ENCODE peak calls at places on chromosome 9, in ten cellular contexts. Y is epithelial cell of esophagus; F is ACHN; S is RWPE1; W is T47D; Z is hypothalamus; K is stimulated activated CD8-positive, alpha-beta memory T cell treated with anti-CD3 and anti-CD28 coated beads, Interleukin-4, amount 100 ng/mL, for 48 hours; T is left lung; H is NCI-H1436 treated with DMSO at 0.1 percent for 48 hours; X is stomach. U is an unnamed sample.

GRCh38 chr9:92607773-92608172 is 62.2 kb downstream of the IPPK start:
- DNase-seq in Y (peak; percentile 28), F (no peak), S (no peak), W (no peak), Z (no peak), K (no peak), T (no peak), H (peak; percentile 17), X (no peak), U (peak; percentile 59)

GRCh38 chr9:93826209-93826608 is 128.9 kb downstream of the BARX1 start:
- DNase-seq in Y (no peak), F (no peak), S (no peak), W (no peak), Z (no peak), K (peak; percentile 76), T (no peak), H (no peak), X (no peak), U (no peak)

GRCh38 chr9:21060919-21061561 is 16.7 kb downstream of the IFNB1 start:
- DNase-seq in Y (no peak), F (no peak), S (no peak), W (no peak), Z (no peak), K (no peak), T (no peak), H (no peak), X (no peak), U (peak; percentile 15)

GRCh38 chr9:124553738-124554137 is 46.5 kb upstream of the NR5A1 start:
- DNase-seq in Y (peak; percentile 25), F (peak; percentile 45), S (no peak), W (no peak), Z (no peak), K (no peak), T (no peak), H (no peak), X (no peak), U (no peak)

GRCh38 chr9:87880683-87881082 is 2.0 kb upstream of the SPATA31E1 start:
- DNase-seq in Y (no peak), F (no peak), S (no peak), W (no peak), Z (no peak), K (no peak), T (no peak), H (no peak), X (no peak), U (no peak)

GRCh38 chr9:87337335-87338074 is 160.2 kb upstream of the DAPK1 start:
- DNase-seq in Y (no peak), F (peak; percentile 45), S (no peak), W (peak; percentile 28), Z (no peak), K (no peak), T (no peak), H (no peak), X (no peak), U (no peak)

GRCh38 chr9:71271602-71272001 is 150.2 kb upstream of the TRPM3 start:
- DNase-seq in Y (no peak), F (no peak), S (no peak), W (no peak), Z (no peak), K (no peak), T (no peak), H (no peak), X (no peak), U (no peak)

GRCh38 chr9:37949576-37949975 is 45.6 kb upstream of the SLC25A51 start:
- DNase-seq in Y (peak; percentile 66), F (peak; percentile 82), S (peak; percentile 57), W (no peak), Z (no peak), K (no peak), T (no peak), H (no peak), X (no peak), U (no peak)

GRCh38 chr9:70425192-70425591 is 10.7 kb upstream of the KLF9 start:
- DNase-seq in Y (no peak), F (no peak), S (no peak), W (no peak), Z (no peak), K (no peak), T (no peak), H (no peak), X (no peak), U (no peak)

GRCh38 chr9:85212209-85212608 is 529.5 kb downstream of the AGTPBP1 start:
- DNase-seq in Y (peak; percentile 93), F (peak; percentile 42), S (peak; percentile 84), W (no peak), Z (no peak), K (no peak), T (no peak), H (no peak), X (no peak), U (no peak)

GRCh38 chr9:136722969-136723356 is 10.6 kb downstream of the DIPK1B start:
- DNase-seq in Y (no peak), F (no peak), S (no peak), W (no peak), Z (no peak), K (peak; percentile 53), T (no peak), H (no peak), X (no peak), U (no peak)

GRCh38 chr9:125439434-125440272 is 178.0 kb downstream of the GAPVD1 start:
- DNase-seq in Y (no peak), F (no peak), S (no peak), W (no peak), Z (no peak), K (peak; percentile 3), T (no peak), H (no peak), X (peak; percentile 11), U (no peak)

GRCh38 chr9:119689879-119690278 is 320.6 kb upstream of the BRINP1 start:
- DNase-seq in Y (peak; percentile 4), F (peak; percentile 0), S (no peak), W (peak; percentile 54), Z (no peak), K (no peak), T (no peak), H (no peak), X (no peak), U (no peak)

GRCh38 chr9:70324963-70325362 is 66.2 kb downstream of the SMC5 start:
- DNase-seq in Y (peak; percentile 70), F (no peak), S (no peak), W (no peak), Z (no peak), K (no peak), T (no peak), H (no peak), X (no peak), U (no peak)

GRCh38 chr9:91954841-91955471 is 4.9 kb upstream of the ROR2 start:
- DNase-seq in Y (peak; percentile 59), F (peak; percentile 63), S (peak; percentile 44), W (peak; percentile 81), Z (no peak), K (peak; percentile 51), T (no peak), H (no peak), X (peak; percentile 71), U (peak; percentile 43)